ENCODE peak calls at places on chromosomes 12 and 14, in seven cellular contexts. A, C, B, J, Z, P and F are unnamed samples.

GRCh38 chr12:68739891-68740290 is 6.1 kb upstream of the SLC35E3 start:
- DNase-seq in A (no peak), C (no peak), B (no peak), J (no peak), Z (no peak), P (no peak), F (no peak)

GRCh38 chr12:16385779-16386646 is 38.6 kb downstream of the MGST1 start:
- DNase-seq in A (no peak), C (no peak), B (no peak), J (no peak), Z (peak; percentile 57), P (no peak), F (peak; percentile 62)

GRCh38 chr12:65556676-65557424 is 267.4 kb upstream of the HMGA2 start:
- DNase-seq in A (peak; percentile 71), C (peak; percentile 41), B (peak; percentile 94), J (peak; percentile 42), Z (peak; percentile 49), P (peak; percentile 58), F (peak; percentile 19)

GRCh38 chr12:112777387-112778025 is 14.0 kb upstream of the RPH3A start:
- DNase-seq in A (no peak), C (no peak), B (no peak), J (no peak), Z (no peak), P (no peak), F (no peak)

GRCh38 chr12:47844264-47845020 is 24.7 kb upstream of the HDAC7 start:
- DNase-seq in A (no peak), C (no peak), B (peak; percentile 95), J (no peak), Z (no peak), P (no peak), F (peak; percentile 55)

GRCh38 chr14:68367444-68368014 is 425.3 kb downstream of the ZFP36L1 start:
- DNase-seq in A (no peak), C (no peak), B (no peak), J (no peak), Z (no peak), P (no peak), F (no peak)

GRCh38 chr12:125403145-125403789 is 338.0 kb downstream of the AACS start:
- DNase-seq in A (no peak), C (no peak), B (no peak), J (peak; percentile 11), Z (no peak), P (no peak), F (no peak)

GRCh38 chr14:22781606-22782000 is 15.1 kb downstream of the OXA1L start:
- DNase-seq in A (no peak), C (no peak), B (no peak), J (no peak), Z (no peak), P (no peak), F (no peak)

GRCh38 chr14:55245657-55246268 is 25.5 kb upstream of the FBXO34 start:
- DNase-seq in A (no peak), C (peak; percentile 17), B (no peak), J (peak; percentile 20), Z (no peak), P (no peak), F (no peak)

GRCh38 chr12:98758331-98758730 is 113.2 kb downstream of the APAF1 start:
- DNase-seq in A (no peak), C (no peak), B (no peak), J (no peak), Z (no peak), P (no peak), F (no peak)

GRCh38 chr12:19484738-19485137 is 45.4 kb downstream of the AEBP2 start:
- DNase-seq in A (peak; percentile 25), C (no peak), B (no peak), J (peak; percentile 65), Z (no peak), P (no peak), F (no peak)